ENCODE peak calls at places on chromosome 15, in eight cellular contexts. K is heart left ventricle, W is fibroblast of lung, E is body of pancreas, A is esophagus muscularis mucosa, J is RWPE1, I is thyroid gland, O is tibial artery. M is an unnamed sample.

GRCh38 chr15:27273506-27273905 is 302.5 kb downstream of the GABRG3 start:
- DNase-seq in K (no peak), W (no peak), E (no peak), A (no peak), J (no peak), I (no peak), O (no peak), M (no peak)

GRCh38 chr15:33201376-33202189 is 7.1 kb upstream of the FMN1 start:
- DNase-seq in K (no peak), W (peak; percentile 8), E (peak; percentile 77), A (peak; percentile 89), J (peak; percentile 67), I (peak; percentile 16), O (no peak), M (no peak)

GRCh38 chr15:91456921-91457320 is 356.9 kb downstream of the SV2B start:
- DNase-seq in K (no peak), W (no peak), E (no peak), A (no peak), J (peak; percentile 26), I (no peak), O (no peak), M (no peak)

GRCh38 chr15:94522125-94522524 is 290.8 kb downstream of the MCTP2 start:
- DNase-seq in K (no peak), W (no peak), E (no peak), A (no peak), J (no peak), I (no peak), O (no peak), M (no peak)

GRCh38 chr15:91782221-91782620 is 71.3 kb upstream of the SLCO3A1 start:
- DNase-seq in K (no peak), W (no peak), E (peak; percentile 19), A (no peak), J (no peak), I (no peak), O (no peak), M (no peak)

GRCh38 chr15:35289029-35289617 is 204.0 kb upstream of the NANOGP8 start:
- DNase-seq in K (no peak), W (peak; percentile 86), E (peak; percentile 13), A (no peak), J (peak; percentile 41), I (no peak), O (no peak), M (peak; percentile 22)

GRCh38 chr15:67892559-67893377 is 52.9 kb upstream of the RNU6-1 start:
- DNase-seq in K (no peak), W (peak; percentile 19), E (peak; percentile 38), A (peak; percentile 75), J (no peak), I (peak; percentile 8), O (peak; percentile 64), M (peak; percentile 40)

GRCh38 chr15:70451861-70452653 is 311.3 kb downstream of the UACA start:
- DNase-seq in K (no peak), W (no peak), E (no peak), A (no peak), J (no peak), I (no peak), O (no peak), M (no peak)

GRCh38 chr15:64634020-64634419 is 141.4 kb downstream of the RBPMS2 start:
- DNase-seq in K (no peak), W (no peak), E (no peak), A (no peak), J (no peak), I (no peak), O (no peak), M (no peak)

GRCh38 chr15:40238927-40239591 is at the start of gene PAK6:
- DNase-seq in K (no peak), W (no peak), E (peak; percentile 83), A (no peak), J (peak; percentile 97), I (peak; percentile 94), O (no peak), M (peak; percentile 61)

GRCh38 chr15:100761253-100761935 is 118.2 kb upstream of the ALDH1A3 start:
- DNase-seq in K (no peak), W (no peak), E (no peak), A (peak; percentile 79), J (no peak), I (no peak), O (no peak), M (no peak)

GRCh38 chr15:44810237-44810636 is 73.9 kb downstream of the TRIM69 start:
- DNase-seq in K (no peak), W (no peak), E (no peak), A (no peak), J (no peak), I (no peak), O (no peak), M (no peak)

GRCh38 chr15:65033659-65034269 is 4.3 kb upstream of the MTFMT start:
- DNase-seq in K (no peak), W (peak; percentile 76), E (no peak), A (no peak), J (peak; percentile 49), I (no peak), O (no peak), M (no peak)

GRCh38 chr15:82979726-82980125 is 6.3 kb upstream of the RAMAC start:
- DNase-seq in K (no peak), W (no peak), E (no peak), A (no peak), J (no peak), I (no peak), O (no peak), M (no peak)

GRCh38 chr15:89433686-89434085 is 62.7 kb downstream of the RHCG start:
- DNase-seq in K (no peak), W (no peak), E (peak; percentile 38), A (no peak), J (no peak), I (no peak), O (no peak), M (no peak)

GRCh38 chr15:37181339-37181738 is 81.0 kb upstream of the MEIS2 start:
- DNase-seq in K (no peak), W (no peak), E (no peak), A (no peak), J (no peak), I (no peak), O (no peak), M (no peak)

GRCh38 chr15:69974321-69974720 is 123.4 kb downstream of the TLE3 start:
- DNase-seq in K (no peak), W (no peak), E (no peak), A (no peak), J (no peak), I (no peak), O (no peak), M (no peak)

GRCh38 chr15:44712108-44713005 is 1.0 kb downstream of the B2M start:
- DNase-seq in K (peak; percentile 82), W (peak; percentile 93), E (peak; percentile 74), A (peak; percentile 94), J (peak; percentile 63), I (peak; percentile 62), O (peak; percentile 79), M (peak; percentile 84)

GRCh38 chr15:90209591-90209990 is 8.5 kb downstream of the SEMA4B start:
- DNase-seq in K (no peak), W (no peak), E (no peak), A (no peak), J (no peak), I (no peak), O (no peak), M (no peak)

GRCh38 chr15:55003900-55004879 is 192.6 kb downstream of the RSL24D1 start:
- DNase-seq in K (no peak), W (no peak), E (no peak), A (no peak), J (no peak), I (no peak), O (no peak), M (peak; percentile 81)

GRCh38 chr15:80978685-80979084 is 10.9 kb downstream of the MESD start:
- DNase-seq in K (no peak), W (peak; percentile 43), E (peak; percentile 34), A (no peak), J (no peak), I (no peak), O (no peak), M (no peak)

DNA sequence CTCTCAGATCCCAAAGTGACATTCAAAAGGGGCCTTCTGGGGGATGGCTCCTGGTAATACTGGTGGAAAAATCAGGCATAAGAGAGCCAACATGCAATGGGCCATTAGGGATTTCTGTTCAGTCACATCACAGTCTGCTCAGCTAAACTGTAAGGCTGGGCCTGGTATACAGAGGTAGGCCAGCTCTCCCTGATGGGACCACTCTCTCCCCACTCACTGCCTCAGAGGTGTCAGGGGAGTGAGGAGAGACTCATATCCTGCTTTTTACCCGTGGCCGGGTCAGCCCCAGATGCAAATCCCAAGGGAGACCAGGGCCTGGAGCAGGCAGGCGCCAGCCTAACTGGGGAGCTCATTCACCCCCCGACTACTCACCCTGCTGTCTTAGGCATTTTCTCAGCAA is 48.1 kb upstream of the TPM1 start:
- DNase-seq in K (no peak), W (no peak), E (no peak), A (no peak), J (no peak), I (no peak), O (no peak), M (no peak)
- H3K27ac ChIP-seq in K (peak overlapping the region; percentile 13), W (no peak overlapping the region), E (peak overlapping the region; percentile 42), A (no peak overlapping the region), J (no peak overlapping the region), I (no peak overlapping the region), O (peak overlapping the region; percentile 4), M (no peak overlapping the region)

GRCh38 chr15:25737218-25737643 is 125.9 kb downstream of the ATP10A start:
- DNase-seq in K (no peak), W (peak; percentile 56), E (no peak), A (peak; percentile 90), J (no peak), I (no peak), O (peak; percentile 81), M (peak; percentile 63)
- H3K27ac ChIP-seq in K (no peak overlapping the region), W (peak overlapping the region; percentile 22), E (no peak overlapping the region), A (peak overlapping the region; percentile 84), J (no peak overlapping the region), I (peak overlapping the region; percentile 23), O (peak overlapping the region; percentile 82), M (peak overlapping the region; percentile 76)

GRCh38 chr15:96311639-96312038 is 18.9 kb upstream of the NR2F2 start:
- DNase-seq in K (no peak), W (no peak), E (no peak), A (no peak), J (no peak), I (no peak), O (no peak), M (no peak)
- H3K27ac ChIP-seq in K (no peak overlapping the region), W (no peak overlapping the region), E (no peak overlapping the region), A (no peak overlapping the region), J (no peak overlapping the region), I (peak overlapping the region; percentile 3), O (peak overlapping the region; percentile 70), M (no peak overlapping the region)

GRCh38 chr15:60090747-60091146 is 86.6 kb downstream of the FOXB1 start:
- DNase-seq in K (no peak), W (no peak), E (no peak), A (no peak), J (peak; percentile 16), I (no peak), O (no peak), M (no peak)
- H3K27ac ChIP-seq in K (no peak overlapping the region), W (no peak overlapping the region), E (no peak overlapping the region), A (no peak overlapping the region), J (peak overlapping the region; percentile 79), I (peak overlapping the region; percentile 73), O (no peak overlapping the region), M (no peak overlapping the region)